ENCODE peak calls at places on chromosomes 11 and 22, in seven cellular contexts. H, S, T, X, Y, B and Q are unnamed samples.

GRCh38 chr11:25244126-25244525 is 747.3 kb downstream of the LUZP2 start:
- DNase-seq in H (no peak), S (no peak), T (no peak), X (no peak), Y (no peak), B (no peak), Q (no peak)

GRCh38 chr22:30872282-30873041 is 96.1 kb downstream of the MORC2 start:
- DNase-seq in H (no peak), S (no peak), T (no peak), X (no peak), Y (no peak), B (no peak), Q (no peak)

GRCh38 chr11:108115495-108116140 is 5.7 kb upstream of the ACAT1 start:
- DNase-seq in H (no peak), S (peak), T (no peak), X (no peak), Y (peak), B (peak), Q (peak)

GRCh38 chr11:126696976-126697375 is 303.6 kb downstream of the KIRREL3 start:
- DNase-seq in H (no peak), S (no peak), T (no peak), X (no peak), Y (no peak), B (no peak), Q (no peak)

GRCh38 chr11:83520849-83521248 is 234.7 kb upstream of the CCDC90B start:
- DNase-seq in H (no peak), S (no peak), T (no peak), X (no peak), Y (no peak), B (no peak), Q (no peak)

GRCh38 chr11:69382131-69383128 is 88.5 kb downstream of the MYEOV start:
- DNase-seq in H (no peak), S (peak), T (no peak), X (no peak), Y (no peak), B (no peak), Q (peak)

GRCh38 chr11:95501761-95502266 is 270.8 kb upstream of the SESN3 start:
- DNase-seq in H (peak), S (peak), T (no peak), X (no peak), Y (no peak), B (peak), Q (no peak)

GRCh38 chr22:47090591-47091240 is 328.3 kb downstream of the TBC1D22A start:
- DNase-seq in H (no peak), S (peak), T (no peak), X (no peak), Y (peak), B (peak), Q (peak)

GRCh38 chr11:253160-253885 is 16.5 kb downstream of the PSMD13 start:
- DNase-seq in H (no peak), S (no peak), T (no peak), X (no peak), Y (no peak), B (no peak), Q (no peak)

GRCh38 chr11:5700422-5701064 is 11.0 kb downstream of the TRIM22 start:
- DNase-seq in H (no peak), S (no peak), T (no peak), X (no peak), Y (no peak), B (no peak), Q (no peak)

GRCh38 chr11:120331301-120331966 is 4.8 kb upstream of the ARHGEF12 start:
- DNase-seq in H (no peak), S (peak), T (peak), X (no peak), Y (peak), B (no peak), Q (peak)

GRCh38 chr22:30611197-30611596 is 4.2 kb downstream of the TCN2 start:
- DNase-seq in H (no peak), S (peak), T (no peak), X (no peak), Y (no peak), B (no peak), Q (peak)